ENCODE peak calls at places on chromosomes 5 and 9, in nine cellular contexts. N, W, S, I, T, V, E, K and M are unnamed samples.

GRCh38 chr5:2989517-2989916 is 238.0 kb upstream of the IRX2 start:
- DNase-seq in S (no peak), T (no peak), K (no peak), N (no peak), I (no peak), E (no peak), V (no peak), W (no peak), M (no peak)

GRCh38 chr9:5557606-5558587 is 47.6 kb downstream of the PDCD1LG2 start:
- DNase-seq in I (no peak), S (no peak), T (peak), V (peak), K (peak), N (peak), W (peak), E (no peak), M (no peak)

GRCh38 chr9:117682955-117683710 is 21.1 kb upstream of the TLR4 start:
- DNase-seq in T (no peak), V (no peak), K (no peak), I (no peak), W (peak), E (no peak), N (no peak), S (no peak), M (no peak)

GRCh38 chr5:10660135-10660534 is 96.3 kb downstream of the ANKRD33B start:
- DNase-seq in W (no peak), T (no peak), V (no peak), S (no peak), N (no peak), I (no peak), K (no peak), E (no peak), M (no peak)

GRCh38 chr5:146040559-146040958 is 64.8 kb downstream of the PLAC8L1 start:
- DNase-seq in I (no peak), E (no peak), V (no peak), N (no peak), T (no peak), W (no peak), K (no peak), S (no peak), M (peak)

GRCh38 chr9:127021664-127022337 is 100.6 kb downstream of the ANGPTL2 start:
- DNase-seq in T (peak), W (no peak), N (no peak), V (no peak), E (peak), S (peak), I (no peak), K (peak), M (peak)

GRCh38 chr5:86617309-86617755 is 409 bp upstream of the COX7C start:
- DNase-seq in N (no peak), I (no peak), E (no peak), T (no peak), W (no peak), K (no peak), S (no peak), V (no peak), M (no peak)

GRCh38 chr9:97723819-97724218 is 26.7 kb upstream of the XPA start:
- DNase-seq in S (no peak), V (no peak), I (no peak), K (no peak), T (no peak), W (no peak), N (no peak), E (no peak), M (no peak)

GRCh38 chr9:136311433-136312375 is 7.8 kb upstream of the CCDC187 start:
- DNase-seq in N (no peak), V (peak), S (no peak), K (no peak), W (no peak), E (no peak), I (no peak), T (no peak), M (peak)

GRCh38 chr5:127400946-127401670 is 110.5 kb downstream of the MEGF10 start:
- DNase-seq in S (no peak), N (no peak), W (no peak), T (no peak), E (no peak), K (no peak), I (no peak), V (no peak), M (no peak)

GRCh38 chr5:60514152-60514551 is 185.8 kb downstream of the DEPDC1B start:
- DNase-seq in K (no peak), E (peak), I (no peak), S (no peak), T (no peak), W (no peak), V (no peak), N (no peak), M (no peak)

GRCh38 chr9:113705938-113706519 is 170.1 kb upstream of the ZNF618 start:
- DNase-seq in V (no peak), K (no peak), I (no peak), E (no peak), W (no peak), T (no peak), S (no peak), N (no peak), M (no peak)

GRCh38 chr9:2093920-2094597 is 78.9 kb downstream of the SMARCA2 start:
- DNase-seq in S (no peak), E (peak), I (no peak), N (no peak), K (peak), V (no peak), W (no peak), T (no peak), M (no peak)

GRCh38 chr9:91187965-91188344 is 173.8 kb downstream of the AUH start:
- DNase-seq in N (no peak), E (peak), W (no peak), K (peak), I (no peak), V (no peak), S (no peak), T (peak), M (no peak)

GRCh38 chr9:93436218-93436617 is 15.3 kb upstream of the FAM120A start:
- DNase-seq in V (no peak), T (peak), W (no peak), E (no peak), I (no peak), S (no peak), K (no peak), N (no peak), M (no peak)

GRCh38 chr9:114606068-114606467 is 5.0 kb upstream of the TMEM268 start:
- DNase-seq in V (no peak), I (no peak), N (no peak), T (no peak), K (no peak), E (no peak), W (no peak), S (no peak), M (no peak)

GRCh38 chr5:137618476-137618875 is 117.4 kb downstream of the KLHL3 start:
- DNase-seq in N (no peak), S (no peak), W (no peak), T (no peak), I (no peak), V (no peak), E (no peak), K (no peak), M (no peak)

GRCh38 chr9:18245911-18246310 is 228.0 kb upstream of the ADAMTSL1 start:
- DNase-seq in S (no peak), K (no peak), E (peak), N (no peak), W (no peak), V (no peak), I (no peak), T (peak), M (no peak)

GRCh38 chr5:93100433-93100832 is 480.6 kb downstream of the NR2F1-AS1 start:
- DNase-seq in T (peak), I (no peak), K (no peak), E (peak), V (no peak), W (no peak), S (no peak), N (no peak), M (no peak)

GRCh38 chr5:179166886-179167841 is 107.0 kb downstream of the ZNF354C start:
- DNase-seq in T (peak), N (peak), I (no peak), S (no peak), W (peak), E (peak), K (no peak), V (peak), M (no peak)

GRCh38 chr9:114899461-114899860 is 30.9 kb downstream of the TNFSF8 start:
- DNase-seq in I (no peak), W (no peak), S (no peak), N (no peak), E (peak), T (no peak), K (no peak), V (no peak), M (no peak)

GRCh38 chr9:10704720-10705119 is 91.9 kb upstream of the PTPRD start:
- DNase-seq in W (no peak), K (no peak), T (peak), I (no peak), N (no peak), S (no peak), E (no peak), V (no peak), M (no peak)

GRCh38 chr9:109253637-109254284 is 67.1 kb downstream of the EPB41L4B start:
- DNase-seq in S (no peak), V (no peak), K (peak), E (peak), I (peak), N (no peak), W (no peak), T (peak), M (no peak)

GRCh38 chr5:122076669-122077450 is 1.2 kb downstream of the LOX start:
- DNase-seq in I (peak), K (peak), E (peak), T (peak), V (peak), S (peak), W (peak), N (peak), M (peak)

GRCh38 chr9:93500571-93501298 is 47.4 kb upstream of the FAM120AOS start:
- DNase-seq in N (no peak), I (no peak), W (no peak), T (no peak), S (no peak), E (no peak), K (no peak), V (no peak), M (no peak)

GRCh38 chr5:113293068-113293571 is 141.7 kb downstream of the TSSK1B start:
- DNase-seq in W (no peak), K (no peak), V (no peak), N (peak), E (peak), S (no peak), T (no peak), I (no peak), M (no peak)

GRCh38 chr5:140341591-140341990 is 4.8 kb downstream of the HBEGF start:
- DNase-seq in E (no peak), N (no peak), S (peak), V (no peak), I (no peak), K (peak), W (no peak), T (no peak), M (no peak)

GRCh38 chr9:138053996-138054752 is 176.6 kb downstream of the CACNA1B start:
- DNase-seq in E (no peak), T (no peak), V (no peak), N (no peak), S (no peak), K (peak), W (no peak), I (no peak), M (no peak)

GRCh38 chr5:112554089-112554977 is 135.3 kb upstream of the EPB41L4A start:
- DNase-seq in T (no peak), E (no peak), S (peak), W (no peak), N (no peak), I (no peak), V (no peak), K (no peak), M (no peak)

GRCh38 chr9:16459421-16460148 is 410.9 kb downstream of the BNC2 start:
- DNase-seq in N (no peak), I (no peak), E (peak), W (no peak), S (no peak), V (no peak), T (no peak), K (no peak), M (no peak)

GRCh38 chr5:176662371-176663333 is 15.4 kb downstream of the TSPAN17 start:
- DNase-seq in T (no peak), S (no peak), N (no peak), W (no peak), V (no peak), K (peak), E (no peak), I (no peak), M (no peak)